ENCODE peak calls at places on chromosome 13, in four cellular contexts. M is GM13977; V is CD4-positive, alpha-beta T cell; T is nephron progenitor cell. G is an unnamed sample.
A peak's percentile ranks its signal among the peaks of the same experiment; 100 is the strongest.

GRCh38 chr13:44030615-44031014 is 150.9 kb downstream of the LACC1 start:
- DNase-seq in M (no peak), V (no peak), T (no peak), G (no peak)

GRCh38 chr13:20945952-20946383 is 43.4 kb upstream of the XPO4 start:
- DNase-seq in M (no peak), V (no peak), T (peak; percentile 28), G (no peak)

GRCh38 chr13:51638497-51638871 is 54.2 kb downstream of the WDFY2 start:
- DNase-seq in M (no peak), V (no peak), T (no peak), G (no peak)

GRCh38 chr13:111914241-111915103 is 152.5 kb upstream of the SOX1 start:
- DNase-seq in M (no peak), V (no peak), T (no peak), G (no peak)

GRCh38 chr13:44313674-44314073 is 60.0 kb upstream of the SERP2 start:
- DNase-seq in M (no peak), V (no peak), T (no peak), G (no peak)

GRCh38 chr13:42864952-42865634 is 83.7 kb downstream of the FAM216B start:
- DNase-seq in M (no peak), V (no peak), T (no peak), G (no peak)

GRCh38 chr13:59680429-59681024 is 483.2 kb downstream of the DIAPH3 start:
- DNase-seq in M (peak; percentile 22), V (no peak), T (no peak), G (no peak)

GRCh38 chr13:50481936-50482335 is 361.6 kb downstream of the DLEU7 start:
- DNase-seq in M (no peak), V (no peak), T (no peak), G (no peak)

GRCh38 chr13:79810671-79811070 is 329.7 kb downstream of the NDFIP2 start:
- DNase-seq in M (no peak), V (no peak), T (no peak), G (no peak)

GRCh38 chr13:29801737-29802305 is 48.6 kb downstream of the UBL3 start:
- DNase-seq in M (no peak), V (no peak), T (no peak), G (no peak)

GRCh38 chr13:111219306-111219705 is 101.1 kb upstream of the TEX29 start:
- DNase-seq in M (no peak), V (no peak), T (no peak), G (no peak)

GRCh38 chr13:90293793-90294361 is 1053.6 kb upstream of the MIR17HG start:
- DNase-seq in M (no peak), V (no peak), T (no peak), G (no peak)

GRCh38 chr13:67229438-67230242 is 496 bp downstream of the PCDH9 start:
- DNase-seq in M (peak; percentile 12), V (no peak), T (no peak), G (no peak)

GRCh38 chr13:51997641-51998330 is 13.5 kb downstream of the ATP7B start:
- DNase-seq in M (no peak), V (no peak), T (no peak), G (no peak)

GRCh38 chr13:110396913-110397379 is 89.9 kb downstream of the COL4A2 start:
- DNase-seq in M (no peak), V (no peak), T (no peak), G (no peak)

GRCh38 chr13:33112745-33113144 is 96.5 kb downstream of the KL start:
- DNase-seq in M (no peak), V (no peak), T (no peak), G (no peak)

GRCh38 chr13:111267205-111267604 is 53.2 kb upstream of the TEX29 start:
- DNase-seq in M (no peak), V (no peak), T (no peak), G (no peak)

GRCh38 chr13:104831823-104832222 is 1703.6 kb downstream of the EFNB2 start:
- DNase-seq in M (no peak), V (no peak), T (peak; percentile 10), G (no peak)

DNA sequence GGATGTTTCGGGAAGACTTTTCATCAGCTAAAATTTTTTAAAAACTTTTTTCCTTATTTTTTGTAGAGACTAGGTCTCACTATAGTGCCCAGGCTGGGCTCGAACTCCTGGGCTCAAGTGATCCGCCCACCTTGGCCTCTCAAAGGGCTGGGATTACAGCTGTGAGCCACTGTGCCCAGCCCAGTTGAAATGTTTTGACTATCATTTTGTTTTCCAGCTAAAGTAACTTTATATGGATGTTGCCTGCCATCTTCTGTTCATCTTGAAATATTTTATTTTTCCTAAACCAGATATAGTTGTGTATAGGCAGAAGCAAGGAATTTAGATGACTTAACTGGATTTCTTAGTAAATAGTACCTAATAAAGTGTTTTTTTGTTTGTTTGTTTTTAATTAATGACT is 7.0 kb downstream of the CAB39L start:
- DNase-seq in M (no peak), V (no peak), T (no peak), G (no peak)
- TF ChIP-seq CTCF in M (no peak), V (no peak), T (no peak), G (no peak)

GRCh38 chr13:26557393-26558073 is at the start of gene WASF3:
- DNase-seq in M (peak; percentile 87), V (no peak), T (peak; percentile 98), G (peak; percentile 37)
- TF ChIP-seq CTCF in M (no peak), V (no peak), T (no peak), G (no peak)

GRCh38 chr13:82291852-82292251 is 1590.4 kb downstream of the SLITRK1 start:
- DNase-seq in M (no peak), V (no peak), T (no peak), G (no peak)

GRCh38 chr13:82292334-82292733 is 1589.9 kb downstream of the SLITRK1 start:
- DNase-seq in M (no peak), V (no peak), T (no peak), G (no peak)

GRCh38 chr13:82298110-82298509 is 1584.2 kb downstream of the SLITRK1 start:
- DNase-seq in M (no peak), V (no peak), T (no peak), G (no peak)

GRCh38 chr13:82294226-82294625 is 1588.0 kb downstream of the SLITRK1 start:
- DNase-seq in M (no peak), V (no peak), T (no peak), G (no peak)
- TF ChIP-seq CTCF in M (no peak), V (no peak), T (no peak), G (no peak)

DNA sequence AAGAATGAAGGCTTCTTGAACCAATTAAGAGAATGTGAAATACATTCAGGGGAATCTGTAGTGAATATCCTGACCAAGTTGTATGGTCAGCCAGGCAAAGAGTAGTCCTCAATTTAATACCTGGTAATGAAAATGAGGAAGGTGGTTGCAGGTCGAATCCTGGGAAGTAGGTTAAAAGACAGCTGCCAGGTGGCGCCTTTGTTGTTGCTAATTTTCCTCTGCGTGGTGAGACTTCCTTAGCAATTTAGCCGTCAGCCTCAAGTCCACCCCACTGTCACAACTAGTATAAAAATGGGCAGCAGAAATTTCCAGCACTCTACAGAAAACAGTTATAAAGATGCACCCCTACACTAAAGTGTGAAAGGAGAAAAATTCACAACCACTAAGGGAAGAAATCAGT is 235.7 kb downstream of the NHLRC3 start:
- DNase-seq in M (no peak), V (no peak), T (no peak), G (no peak)
- TF ChIP-seq CTCF in M (peak; percentile 52), V (no peak), T (no peak), G (no peak)

DNA sequence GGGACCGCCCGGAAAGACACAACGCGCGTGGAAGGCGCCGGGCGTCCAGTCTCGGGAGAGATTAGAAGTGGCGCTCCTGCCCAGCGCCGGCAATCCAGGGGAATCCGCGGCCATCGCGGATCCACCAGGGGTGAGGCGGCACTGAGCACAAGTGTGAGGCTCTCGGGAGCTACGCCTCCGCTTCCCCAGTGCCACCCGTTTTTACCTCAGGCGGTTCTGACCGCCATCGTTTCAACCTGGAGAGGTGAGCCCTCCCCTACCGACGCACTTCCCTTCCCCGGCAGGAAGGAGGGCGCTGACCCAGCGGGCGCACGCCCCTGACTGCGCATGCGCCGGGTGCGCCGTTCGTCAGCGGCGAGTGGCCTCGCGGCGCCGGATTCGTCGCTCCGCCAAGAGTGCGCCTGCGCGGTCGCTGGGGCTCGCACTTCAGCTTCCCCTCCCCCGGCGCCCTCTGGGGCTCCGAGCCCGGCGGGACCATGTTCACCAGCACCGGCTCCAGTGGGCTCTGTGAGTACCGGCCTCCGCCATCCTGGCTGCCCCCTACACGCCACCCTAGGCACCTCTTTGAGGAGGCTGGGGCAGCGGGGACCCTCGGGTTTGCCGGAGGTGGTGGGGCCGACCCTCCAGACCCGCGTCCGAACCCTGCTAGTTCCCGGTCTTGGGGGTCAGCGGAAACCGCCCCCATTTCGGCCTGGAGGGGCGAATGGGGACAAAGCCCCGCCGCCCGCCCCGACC is at the start of gene UBAC2:
- DNase-seq in M (peak; percentile 99), V (peak; percentile 90), T (peak; percentile 96), G (peak; percentile 98)
- TF ChIP-seq CTCF in M (no peak), V (no peak), T (no peak), G (no peak)

GRCh38 chr13:105982219-105982618 is 553.2 kb downstream of the EFNB2 start:
- DNase-seq in M (no peak), V (no peak), T (no peak), G (no peak)
- TF ChIP-seq CTCF in M (no peak), V (no peak), T (no peak), G (no peak)

GRCh38 chr13:37138169-37138568 is 32.7 kb upstream of the CSNK1A1L start:
- DNase-seq in M (no peak), V (no peak), T (peak; percentile 2), G (no peak)
- TF ChIP-seq CTCF in M (no peak), V (no peak), T (no peak), G (no peak)

GRCh38 chr13:39682788-39683187 is 27.3 kb downstream of the COG6 start:
- DNase-seq in M (peak; percentile 18), V (no peak), T (no peak), G (no peak)

GRCh38 chr13:39685652-39686051 is 30.2 kb downstream of the COG6 start:
- DNase-seq in M (no peak), V (no peak), T (no peak), G (no peak)

GRCh38 chr13:39688278-39688677 is 32.8 kb downstream of the COG6 start:
- DNase-seq in M (no peak), V (no peak), T (no peak), G (no peak)

GRCh38 chr13:39682310-39682709 is 26.8 kb downstream of the COG6 start:
- DNase-seq in M (no peak), V (no peak), T (no peak), G (no peak)

GRCh38 chr13:39684531-39685137 is 29.2 kb downstream of the COG6 start:
- DNase-seq in M (peak; percentile 12), V (no peak), T (no peak), G (no peak)
- TF ChIP-seq CTCF in M (peak; percentile 48), V (peak; percentile 71), T (peak; percentile 47), G (no peak)

G was measured in activated B cell treated with CpG ODN at 0.5 μM for 24 hours.